ENCODE peak calls at places on chromosomes 16 and 17, in four cellular contexts. H is IMR-90, I is H1, V is mesendoderm. F is an unnamed sample.

GRCh38 chr17:71003736-71004135 is 834.4 kb downstream of the KCNJ2 start:
- DNase-seq in V (peak; percentile 21), I (no peak), H (no peak), F (peak; percentile 66)

GRCh38 chr17:80101946-80102706 is 745 bp downstream of the GAA start:
- DNase-seq in I (no peak), V (peak; percentile 34), H (peak; percentile 77), F (no peak)

GRCh38 chr17:1422907-1423306 is 22.9 kb upstream of the YWHAE start:
- DNase-seq in V (peak; percentile 30), I (no peak), H (peak; percentile 98), F (no peak)

GRCh38 chr17:66021757-66022156 is 170.2 kb downstream of the CEP112 start:
- DNase-seq in I (no peak), V (peak; percentile 10), H (no peak), F (peak; percentile 32)

GRCh38 chr17:6574689-6575595 is 18.6 kb upstream of the PITPNM3 start:
- DNase-seq in H (peak; percentile 73), V (peak; percentile 39), I (no peak), F (no peak)

GRCh38 chr17:45038771-45039634 is 12.4 kb downstream of the DCAKD start:
- DNase-seq in I (no peak), V (no peak), H (no peak), F (no peak)

GRCh38 chr17:27473190-27473747 is 17.0 kb downstream of the KSR1 start:
- DNase-seq in V (no peak), H (no peak), I (no peak), F (no peak)

GRCh38 chr17:17833664-17834357 is 3.0 kb downstream of the SREBF1 start:
- DNase-seq in V (no peak), H (no peak), I (no peak), F (no peak)

GRCh38 chr17:3963214-3964201 is 729 bp downstream of the ATP2A3 start:
- DNase-seq in I (no peak), H (no peak), V (no peak), F (no peak)

GRCh38 chr17:68679882-68680281 is 78.7 kb upstream of the FAM20A start:
- DNase-seq in I (no peak), H (no peak), V (no peak), F (no peak)

GRCh38 chr16:49755291-49755611 is 100.7 kb downstream of the ZNF423 start:
- DNase-seq in V (peak; percentile 94), H (peak; percentile 12), I (no peak), F (no peak)

DNA sequence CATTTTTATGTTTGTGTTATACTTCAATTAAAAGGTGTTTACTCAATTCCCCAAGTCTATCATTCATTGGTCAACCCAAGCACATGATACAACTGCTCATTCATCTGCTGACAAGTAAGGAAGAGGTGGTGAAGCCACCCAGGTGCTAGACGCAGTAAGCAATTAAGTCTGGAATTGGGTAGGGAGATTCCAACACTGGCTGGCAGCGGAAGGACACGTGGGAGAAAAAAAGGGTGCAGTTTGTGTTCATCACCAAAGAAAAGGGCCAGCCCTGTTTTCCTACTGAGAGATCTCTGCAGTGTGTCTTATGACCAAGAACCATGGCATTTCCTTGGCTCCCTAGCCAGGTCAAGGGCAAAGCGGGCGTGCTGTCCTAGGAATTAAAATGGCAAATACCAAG is 11.8 kb upstream of the ZNF23 start:
- DNase-seq in H (no peak), V (no peak), I (no peak), F (no peak)
- H3K56ac ChIP-seq in H (no peak overlapping the region), V (no peak overlapping the region), I (no peak overlapping the region), F (no peak overlapping the region)

GRCh38 chr17:43745541-43745940 is 13.1 kb downstream of the SOST start:
- DNase-seq in I (no peak), H (no peak), V (no peak), F (no peak)
- H3K56ac ChIP-seq in I (no peak overlapping the region), H (no peak overlapping the region), V (no peak overlapping the region), F (no peak overlapping the region)

DNA sequence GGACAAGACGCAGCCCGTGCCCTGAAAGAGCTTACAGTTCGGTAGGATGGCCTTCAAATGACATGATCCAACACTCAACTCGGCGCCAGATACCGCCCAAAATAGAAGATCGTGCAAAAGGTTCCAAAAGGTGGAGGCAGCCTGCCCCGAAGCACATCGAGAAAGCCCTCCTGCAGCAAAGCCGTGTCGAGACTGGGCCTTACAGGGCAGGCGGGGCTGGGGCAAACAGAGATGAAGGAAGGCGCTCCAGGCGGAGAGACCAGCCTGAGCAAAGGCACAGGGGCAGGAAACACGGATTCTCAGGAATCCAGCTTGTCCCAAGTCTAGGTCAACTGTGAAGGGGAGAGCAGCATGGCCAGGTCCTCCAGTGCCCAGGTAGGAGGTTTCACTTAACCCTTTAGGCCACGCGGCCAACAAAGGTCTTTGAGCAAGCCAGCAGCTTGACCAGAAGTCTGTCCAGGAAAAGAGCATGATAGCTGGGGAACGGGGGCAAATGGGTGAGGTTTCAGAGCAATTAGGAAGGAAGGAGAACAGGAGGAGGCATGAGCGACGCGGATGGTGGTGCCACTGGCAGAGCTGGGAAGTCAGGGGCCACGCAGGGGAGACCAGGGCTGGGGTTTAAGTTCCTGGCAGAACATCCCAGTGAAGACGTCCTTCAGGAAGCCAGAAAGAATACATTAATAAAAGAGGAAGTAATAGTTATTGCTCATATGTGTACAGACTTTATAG is 21.2 kb upstream of the EIF1 start:
- DNase-seq in I (no peak), H (no peak), V (no peak), F (peak; percentile 80)
- H3K56ac ChIP-seq in I (no peak overlapping the region), H (no peak overlapping the region), V (peak overlapping the region; percentile 73), F (no peak overlapping the region)

DNA sequence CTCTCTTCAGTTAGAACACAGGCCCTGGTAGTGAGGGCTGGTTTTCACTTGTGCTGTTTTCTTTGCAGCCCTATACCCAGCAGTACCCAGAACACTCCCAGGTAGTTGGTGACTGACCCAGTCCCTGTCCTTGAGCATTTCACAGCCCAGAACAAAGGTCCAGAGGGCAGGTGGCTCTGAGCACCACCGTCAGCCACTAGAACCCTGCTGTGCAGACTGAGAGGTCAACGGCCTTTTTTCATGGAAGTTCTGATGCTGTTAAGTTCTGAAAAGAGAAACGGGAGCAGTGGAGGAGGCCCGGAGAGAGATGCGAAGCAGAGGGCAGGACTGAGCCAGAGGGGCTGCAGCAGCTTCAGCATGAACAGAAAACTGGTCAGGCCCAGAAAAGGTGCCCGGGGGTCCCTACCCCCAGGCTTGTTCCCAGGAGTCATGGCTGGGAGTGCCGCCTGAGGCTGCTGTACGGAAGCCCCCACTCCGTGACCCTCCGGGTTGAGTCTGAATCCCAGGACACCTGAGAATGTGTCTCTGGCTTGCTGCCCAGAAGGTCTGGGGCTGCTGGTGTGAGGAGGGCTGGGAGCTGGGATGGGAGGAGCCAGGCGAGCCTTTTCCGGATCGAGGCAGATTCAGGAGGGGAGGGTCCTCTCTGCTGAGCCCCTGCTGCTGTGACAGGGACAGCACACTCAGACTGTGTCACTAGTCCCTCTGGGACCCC is 8.7 kb downstream of the ZNF276 start:
- DNase-seq in I (no peak), H (no peak), V (no peak), F (no peak)
- H3K56ac ChIP-seq in I (no peak overlapping the region), H (no peak overlapping the region), V (no peak overlapping the region), F (no peak overlapping the region)

DNA sequence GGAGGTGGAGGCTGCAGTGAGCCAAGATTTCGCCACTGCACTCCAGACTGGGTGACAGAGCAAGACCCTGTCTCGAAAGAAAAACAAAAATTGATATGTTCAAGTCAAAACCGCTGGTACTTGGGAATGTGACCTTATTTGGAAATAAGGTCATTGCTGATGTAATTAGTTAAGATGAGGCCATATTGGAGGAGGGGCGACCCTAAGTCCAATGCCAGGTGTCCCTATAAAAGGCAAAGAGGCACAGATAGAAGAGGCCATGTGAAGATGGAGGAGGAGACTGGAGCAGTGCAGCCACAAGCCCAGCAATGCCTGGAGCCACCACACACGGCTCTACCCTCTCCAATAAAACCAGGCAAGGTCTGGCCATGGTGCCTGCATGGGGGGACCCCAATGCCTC is 50.8 kb upstream of the JPH3 start:
- DNase-seq in H (no peak), I (no peak), V (no peak), F (no peak)
- H3K56ac ChIP-seq in H (no peak overlapping the region), I (no peak overlapping the region), V (no peak overlapping the region), F (no peak overlapping the region)

DNA sequence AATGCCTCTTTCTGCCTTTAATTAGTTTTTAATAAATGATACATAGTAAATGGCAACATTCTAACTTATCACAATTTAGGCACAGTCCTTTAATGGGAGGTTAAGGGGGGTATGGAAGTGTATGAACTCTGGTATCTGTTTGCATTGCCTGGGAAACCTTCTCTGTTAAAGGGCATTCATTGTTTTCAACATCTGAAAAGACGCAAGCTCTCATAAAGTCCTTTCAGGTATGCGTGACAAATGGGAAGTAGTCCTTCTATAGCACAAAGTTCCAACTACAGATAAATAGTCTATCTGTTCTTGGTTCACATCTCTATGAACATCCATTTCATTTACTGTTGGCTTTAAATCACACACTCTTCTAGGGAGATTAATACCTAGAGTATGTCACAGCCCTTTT is 298.0 kb upstream of the PMFBP1 start:
- DNase-seq in V (no peak), H (no peak), I (no peak), F (no peak)
- H3K56ac ChIP-seq in V (no peak overlapping the region), H (no peak overlapping the region), I (no peak overlapping the region), F (no peak overlapping the region)

F was measured in H9.